ENCODE peak calls at places on chromosome X, in four cellular contexts. L is posterior vena cava; Q is stimulated activated CD8-positive, alpha-beta memory T cell treated with anti-CD3 and anti-CD28 coated beads, Interleukin-7, amount 100 ng/mL, for 24 hours; R is NCI-H2081. B is an unnamed sample.

GRCh38 chrX:47644557-47645091 is 5.7 kb downstream of the ELK1 start:
- DNase-seq in L (no peak), Q (no peak), R (no peak), B (no peak)

GRCh38 chrX:107448625-107449468 is 605 bp upstream of the FRMPD3 start:
- DNase-seq in L (no peak), Q (no peak), R (peak), B (no peak)

GRCh38 chrX:70504772-70505450 is 60.3 kb downstream of the DLG3 start:
- DNase-seq in L (no peak), Q (no peak), R (no peak), B (no peak)

GRCh38 chrX:104432321-104432720 is 133.7 kb upstream of the IL1RAPL2 start:
- DNase-seq in L (no peak), Q (no peak), R (no peak), B (no peak)

GRCh38 chrX:11724122-11725017 is 33.7 kb upstream of the MSL3 start:
- DNase-seq in L (no peak), Q (no peak), R (peak), B (no peak)

GRCh38 chrX:5748751-5749150 is 479.9 kb downstream of the NLGN4X start:
- DNase-seq in L (no peak), Q (no peak), R (no peak), B (no peak)

GRCh38 chrX:137032378-137032694 is 1.5 kb downstream of the GPR101 start:
- DNase-seq in L (no peak), Q (no peak), R (no peak), B (no peak)

GRCh38 chrX:115958687-115959359 is 211.7 kb upstream of the AGTR2 start:
- DNase-seq in L (no peak), Q (no peak), R (peak), B (no peak)

GRCh38 chrX:4706961-4707360 is 993.5 kb upstream of the PRKX start:
- DNase-seq in L (no peak), Q (no peak), R (no peak), B (no peak)

GRCh38 chrX:39678914-39679313 is 418.8 kb downstream of the BCOR start:
- DNase-seq in L (no peak), Q (no peak), R (no peak), B (no peak)

GRCh38 chrX:34631826-34632225 is 25.3 kb downstream of the TMEM47 start:
- DNase-seq in L (no peak), Q (no peak), R (no peak), B (no peak)

GRCh38 chrX:54442790-54443189 is 2.6 kb downstream of the TSR2 start:
- DNase-seq in L (no peak), Q (no peak), R (no peak), B (no peak)

GRCh38 chrX:115388879-115389278 is 99.4 kb downstream of the LUZP4 start:
- DNase-seq in L (no peak), Q (no peak), R (peak), B (no peak)

GRCh38 chrX:6861456-6861855 is 286.1 kb upstream of the STS start:
- DNase-seq in L (no peak), Q (no peak), R (no peak), B (no peak)

GRCh38 chrX:28188526-28188925 is 207.3 kb upstream of the DCAF8L1 start:
- DNase-seq in L (no peak), Q (no peak), R (no peak), B (no peak)

GRCh38 chrX:2272337-2272736 is 228.4 kb downstream of the DHRSX start:
- DNase-seq in L (no peak), Q (no peak), R (no peak), B (peak)

GRCh38 chrX:108309144-108309543 is 129.1 kb downstream of the COL4A6 start:
- DNase-seq in L (no peak), Q (no peak), R (no peak), B (no peak)

GRCh38 chrX:53266914-53267313 is 14.5 kb downstream of the IQSEC2 start:
- DNase-seq in L (no peak), Q (no peak), R (no peak), B (no peak)

GRCh38 chrX:108415891-108416290 is 22.3 kb downstream of the COL4A6 start:
- DNase-seq in L (no peak), Q (no peak), R (peak), B (no peak)

B was measured in chondrocyte.